ENCODE peak calls at places on chromosome X, in nine cellular contexts. X is A549, Z is suprapubic skin, O is transverse colon, T is GM12878, D is ovary, Q is K562, H is tibial nerve, R is sigmoid colon. N is an unnamed sample.

GRCh38 chrX:28988246-28988645 is 401.0 kb downstream of the IL1RAPL1 start:
- DNase-seq in R (peak), X (no peak), Z (no peak), D (no peak), O (no peak), H (no peak), T (no peak), Q (no peak), N (peak)

GRCh38 chrX:136574548-136574947 is 42.5 kb downstream of the VGLL1 start:
- DNase-seq in Z (no peak), R (no peak), D (no peak), H (no peak), O (no peak), X (no peak), Q (no peak), T (no peak), N (no peak)

GRCh38 chrX:132636080-132636479 is 147.2 kb upstream of the MBNL3 start:
- DNase-seq in Z (no peak), D (no peak), X (no peak), Q (no peak), H (no peak), T (no peak), O (no peak), R (no peak), N (no peak)

GRCh38 chrX:43975747-43976146 is 2.6 kb upstream of the NDP start:
- DNase-seq in H (no peak), D (no peak), T (no peak), X (no peak), Z (no peak), O (no peak), Q (no peak), R (no peak), N (no peak)

GRCh38 chrX:41720125-41720780 is 3.7 kb upstream of the GPR82 start:
- DNase-seq in H (no peak), R (no peak), Z (no peak), D (no peak), O (peak), X (no peak), Q (no peak), T (peak), N (peak)

GRCh38 chrX:52363247-52363883 is 5.5 kb upstream of the XAGE2 start:
- DNase-seq in Q (peak), Z (no peak), T (no peak), D (no peak), O (peak), R (no peak), X (no peak), H (no peak), N (no peak)

GRCh38 chrX:55161581-55161980 is 58.6 kb upstream of the PAGE5 start:
- DNase-seq in T (no peak), H (no peak), X (no peak), D (no peak), O (no peak), Q (no peak), Z (no peak), R (no peak), N (no peak)

GRCh38 chrX:106170318-106170717 is 2.2 kb downstream of the PWWP3B start:
- DNase-seq in H (no peak), Z (no peak), O (no peak), R (no peak), T (no peak), D (no peak), Q (no peak), X (no peak), N (no peak)

GRCh38 chrX:22366166-22366702 is 93.5 kb downstream of the CBLL2 start:
- DNase-seq in Q (no peak), Z (no peak), D (no peak), O (no peak), R (no peak), H (no peak), T (no peak), X (no peak), N (no peak)

GRCh38 chrX:53681661-53682060 is 4.9 kb downstream of the HUWE1 start:
- DNase-seq in Q (no peak), Z (no peak), X (no peak), D (no peak), R (no peak), T (no peak), O (no peak), H (no peak), N (no peak)

GRCh38 chrX:118420462-118420861 is 74.6 kb downstream of the WDR44 start:
- DNase-seq in Z (no peak), O (no peak), H (no peak), D (no peak), T (no peak), X (no peak), Q (no peak), R (no peak), N (no peak)

GRCh38 chrX:119696251-119696890 is 3.4 kb upstream of the SEPTIN6 start:
- DNase-seq in O (no peak), D (no peak), T (no peak), X (no peak), Q (no peak), Z (no peak), H (no peak), R (no peak), N (no peak)

GRCh38 chrX:25531096-25531495 is 515.3 kb upstream of the ARX start:
- DNase-seq in D (no peak), X (no peak), O (no peak), T (no peak), R (no peak), Z (no peak), H (no peak), Q (no peak), N (no peak)

GRCh38 chrX:109974906-109975655 is 27.8 kb upstream of the TMEM164 start:
- DNase-seq in Q (no peak), H (no peak), D (no peak), O (no peak), R (no peak), X (no peak), T (no peak), Z (no peak), N (no peak)

GRCh38 chrX:105876658-105877057 is 54.3 kb downstream of the NRK start:
- DNase-seq in Z (no peak), Q (no peak), D (no peak), H (no peak), O (no peak), R (no peak), T (no peak), X (no peak), N (no peak)

GRCh38 chrX:147485207-147485606 is 426.5 kb upstream of the FMR1 start:
- DNase-seq in Q (no peak), H (no peak), Z (no peak), T (no peak), D (no peak), X (no peak), R (no peak), O (no peak), N (no peak)

GRCh38 chrX:119647552-119648420 is 41.6 kb upstream of the NKRF start:
- DNase-seq in H (no peak), R (no peak), Z (no peak), O (no peak), Q (no peak), X (no peak), T (peak), D (no peak), N (no peak)

GRCh38 chrX:69153060-69153730 is 12.1 kb downstream of the PJA1 start:
- DNase-seq in Z (no peak), H (peak), R (peak), D (peak), X (no peak), Q (peak), O (no peak), T (no peak), N (no peak)

GRCh38 chrX:13258052-13258444 is 61.8 kb downstream of the ATXN3L start:
- DNase-seq in D (no peak), Q (no peak), R (no peak), Z (no peak), T (no peak), X (no peak), H (no peak), O (no peak), N (no peak)

GRCh38 chrX:76971393-76972376 is 475.5 kb upstream of the FGF16 start:
- DNase-seq in R (no peak), H (no peak), X (no peak), Q (no peak), O (no peak), Z (no peak), T (no peak), D (no peak), N (no peak)

GRCh38 chrX:133350751-133351150 is 64.5 kb downstream of the GPC4 start:
- DNase-seq in D (peak), O (peak), X (no peak), T (no peak), Z (no peak), Q (no peak), R (peak), H (peak), N (peak)

GRCh38 chrX:70592091-70592490 is 147.5 kb downstream of the DLG3 start:
- DNase-seq in R (no peak), O (no peak), X (peak), T (no peak), Z (no peak), Q (no peak), H (no peak), D (no peak), N (no peak)

GRCh38 chrX:70087857-70088256 is 25.6 kb downstream of the OTUD6A start:
- DNase-seq in Z (no peak), O (no peak), H (no peak), Q (no peak), R (no peak), D (no peak), T (no peak), X (no peak), N (peak)

GRCh38 chrX:3066555-3066954 is 25.3 kb downstream of the ARSF start:
- DNase-seq in Z (no peak), X (no peak), D (no peak), R (no peak), T (no peak), H (no peak), Q (no peak), O (no peak), N (no peak)

GRCh38 chrX:12115377-12115776 is 22.9 kb upstream of the FRMPD4 start:
- DNase-seq in O (no peak), R (no peak), H (no peak), T (no peak), D (no peak), Q (no peak), X (no peak), Z (no peak), N (no peak)

GRCh38 chrX:23745786-23746185 is 2.7 kb upstream of the ACOT9 start:
- DNase-seq in Q (no peak), D (no peak), Z (no peak), X (no peak), R (no peak), O (no peak), H (no peak), T (no peak), N (no peak)

GRCh38 chrX:7133036-7133412 is 14.5 kb upstream of the STS start:
- DNase-seq in Z (no peak), D (no peak), X (no peak), O (no peak), T (no peak), R (no peak), Q (peak), H (no peak), N (no peak)

GRCh38 chrX:46686003-46686645 is 72.8 kb downstream of the SLC9A7 start:
- DNase-seq in R (no peak), D (no peak), H (peak), Q (peak), Z (no peak), X (no peak), O (peak), T (no peak), N (no peak)

GRCh38 chrX:69234624-69235023 is 69.4 kb upstream of the PJA1 start:
- DNase-seq in D (no peak), X (no peak), Q (no peak), R (no peak), Z (no peak), O (no peak), T (no peak), H (no peak), N (no peak)

GRCh38 chrX:70196961-70197805 is 19.9 kb downstream of the DGAT2L6 start:
- DNase-seq in R (no peak), T (no peak), D (no peak), H (peak), X (peak), Q (peak), O (peak), Z (no peak), N (peak)

GRCh38 chrX:119101168-119101567 is 26.4 kb downstream of the KIAA1210 start:
- DNase-seq in R (no peak), Q (no peak), D (no peak), O (no peak), X (no peak), T (no peak), Z (no peak), H (no peak), N (no peak)

GRCh38 chrX:154368630-154369452 is 5.6 kb downstream of the FLNA start:
- DNase-seq in Z (peak), D (peak), O (peak), Q (peak), H (peak), T (peak), R (peak), X (peak), N (peak)

GRCh38 chrX:11197671-11198070 is 86.5 kb downstream of the HCCS start:
- DNase-seq in R (no peak), O (no peak), T (no peak), Z (no peak), X (no peak), H (no peak), Q (no peak), D (no peak), N (no peak)

GRCh38 chrX:151973851-151974335 is 583 bp downstream of the GABRE start:
- DNase-seq in O (peak), D (no peak), Q (peak), H (no peak), Z (peak), X (no peak), R (no peak), T (no peak), N (no peak)

GRCh38 chrX:10496345-10496965 is 123.9 kb downstream of the MID1 start:
- DNase-seq in H (no peak), Q (no peak), Z (no peak), X (no peak), T (no peak), O (no peak), R (no peak), D (no peak), N (no peak)

GRCh38 chrX:151745651-151746050 is 11.1 kb downstream of the CNGA2 start:
- DNase-seq in T (no peak), Q (no peak), Z (no peak), O (no peak), R (no peak), H (no peak), D (no peak), X (no peak), N (no peak)

GRCh38 chrX:44765556-44765955 is 78.3 kb upstream of the DUSP21 start:
- DNase-seq in D (no peak), T (no peak), Q (no peak), R (no peak), H (no peak), O (no peak), X (no peak), Z (no peak), N (no peak)

GRCh38 chrX:77785400-77785745 is 643 bp downstream of the ATRX start:
- DNase-seq in O (peak), Z (no peak), R (no peak), X (peak), Q (peak), T (no peak), H (no peak), D (no peak), N (no peak)

GRCh38 chrX:9378980-9379696 is 85.7 kb upstream of the TBL1X start:
- DNase-seq in X (no peak), R (no peak), Q (no peak), O (peak), Z (no peak), T (no peak), D (no peak), H (no peak), N (no peak)

DNA sequence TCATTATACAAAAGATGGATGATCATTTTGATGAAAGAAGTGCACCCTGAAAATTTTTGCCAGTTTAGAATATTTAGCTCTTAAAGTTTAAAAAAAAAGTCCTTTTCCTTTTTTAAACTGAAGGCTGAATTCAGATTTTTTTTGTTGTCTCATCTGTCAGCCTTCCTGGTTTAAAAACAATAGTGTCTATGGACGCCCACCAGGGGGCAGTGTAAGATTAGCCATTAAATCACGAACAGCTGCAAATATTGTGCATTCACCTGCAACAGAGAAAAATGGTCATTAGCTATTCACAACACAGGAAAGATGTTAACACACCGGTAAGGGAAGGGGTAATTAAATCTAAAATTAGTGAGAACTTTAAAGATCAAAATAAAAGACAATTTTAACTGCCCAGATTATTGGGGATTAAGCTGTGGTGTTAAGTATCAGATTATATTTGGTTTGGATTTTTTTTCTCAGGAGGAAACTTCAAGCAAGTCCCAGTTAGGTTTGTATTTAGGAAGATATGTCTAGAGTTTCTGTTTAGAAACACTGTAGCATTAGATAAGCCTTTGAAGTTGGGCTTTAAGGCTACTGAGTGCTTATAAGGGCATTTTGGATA is 4.4 kb upstream of the CXorf38 start:
- DNase-seq in Q (peak), X (no peak), D (peak), Z (peak), H (peak), O (peak), T (no peak), R (peak), N (peak)
- TF ChIP-seq CTCF in Q (peak), X (peak), D (peak), Z (peak), H (peak), O (peak), T (peak), R (peak), N (peak)

GRCh38 chrX:96684339-96685204 is at the start of gene DIAPH2:
- DNase-seq in O (peak), X (peak), D (peak), R (peak), Q (no peak), Z (peak), H (peak), T (peak), N (peak)
- TF ChIP-seq POLR2A in O (peak), X (peak), D (peak), R (no peak), Q (no peak), Z (no peak), H (peak), T (peak), N (no peak)

GRCh38 chrX:50635162-50635561 is 164.5 kb upstream of the DGKK start:
- DNase-seq in Z (no peak), T (no peak), D (no peak), X (no peak), O (no peak), Q (no peak), R (no peak), H (no peak), N (no peak)
- TF ChIP-seq EP300 in Z (no peak), T (no peak), D (no peak), X (no peak), O (no peak), Q (no peak), R (no peak), H (no peak), N (no peak)

DNA sequence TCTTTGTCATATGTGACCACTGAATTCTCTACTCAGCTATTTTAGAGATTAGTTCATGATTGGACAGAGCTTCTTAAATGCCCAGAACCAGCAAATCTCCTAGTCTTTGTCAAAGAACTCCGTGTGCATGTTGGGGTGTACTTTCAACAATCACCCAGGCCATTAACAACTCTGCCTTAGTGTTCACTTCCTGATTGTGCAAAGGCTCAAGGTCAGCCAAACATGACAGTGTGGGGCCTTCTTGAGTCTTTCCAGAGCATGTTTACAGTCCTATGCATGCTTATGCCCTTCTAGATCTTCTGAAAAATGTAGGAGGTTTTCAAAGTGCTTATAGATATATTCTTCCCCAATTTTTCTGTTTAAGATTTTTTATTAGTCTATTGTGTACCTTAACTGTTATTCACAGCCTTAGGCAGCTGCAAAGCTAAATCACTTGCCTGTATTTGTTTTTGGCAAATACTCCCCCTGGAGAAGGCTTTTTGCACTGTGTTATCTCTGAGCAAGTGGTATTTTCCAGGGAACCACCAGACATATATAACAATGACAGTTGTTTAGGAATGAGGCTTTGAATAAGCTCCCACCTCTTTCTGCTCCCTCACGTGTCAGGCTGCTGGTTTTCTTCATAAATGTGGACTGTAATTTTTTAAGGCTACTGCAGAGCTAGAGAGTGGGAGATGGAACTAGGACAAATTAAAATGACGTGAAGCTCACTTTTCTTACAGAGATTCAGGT is 24.0 kb upstream of the DRP2 start:
- DNase-seq in Q (no peak), D (no peak), Z (no peak), R (peak), O (no peak), T (no peak), H (no peak), X (no peak), N (no peak)
- TF ChIP-seq CTCF in Q (no peak), D (no peak), Z (no peak), R (no peak), O (no peak), T (no peak), H (no peak), X (no peak), N (no peak)

DNA sequence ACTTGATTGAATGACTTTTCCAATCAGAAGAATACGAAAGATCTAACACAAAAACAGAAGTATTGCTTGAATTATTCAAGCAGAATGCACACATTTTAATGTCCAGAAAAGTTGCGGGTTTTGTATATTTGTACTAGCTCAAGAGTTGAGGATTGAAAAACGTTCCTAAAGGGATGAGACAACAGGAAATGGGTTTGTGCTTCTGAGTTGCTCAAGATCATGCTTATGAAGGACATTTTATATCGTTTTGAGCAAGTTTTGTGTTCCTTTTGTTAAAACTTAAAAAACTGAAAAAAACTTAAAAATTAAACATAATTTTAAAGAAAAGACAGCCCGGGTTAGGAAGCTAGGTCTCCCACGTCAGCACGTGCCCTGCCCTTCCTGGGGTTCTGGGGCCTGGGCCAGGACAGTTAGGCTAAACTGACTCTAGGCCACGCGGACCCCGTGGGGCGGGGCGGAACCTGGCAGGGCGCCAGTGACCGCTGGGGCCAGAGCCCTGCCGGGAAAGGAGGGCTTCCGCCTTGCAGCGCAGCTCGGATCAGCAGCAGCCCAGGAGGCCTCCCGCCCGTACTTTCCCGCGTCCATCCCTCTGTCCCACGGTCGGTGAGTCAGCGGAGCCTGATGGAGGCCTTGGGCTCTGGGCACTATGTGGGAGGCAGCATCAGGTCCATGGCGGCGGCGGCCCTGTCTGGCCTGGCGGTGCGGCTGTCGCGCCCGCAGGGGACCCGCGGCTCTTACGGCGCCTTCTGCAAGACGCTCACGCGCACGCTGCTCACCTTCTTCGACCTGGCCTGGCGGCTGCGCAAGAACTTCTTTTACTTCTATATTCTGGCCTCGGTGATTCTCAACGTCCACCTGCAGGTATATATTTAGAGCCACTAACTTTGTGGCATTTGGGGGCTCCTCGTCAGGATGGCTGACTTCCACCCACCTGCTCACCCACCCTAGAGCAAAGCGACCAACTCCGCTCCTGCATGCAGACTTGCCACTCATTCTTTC is at the start of gene SMIM10:
- DNase-seq in Q (peak), Z (peak), R (peak), H (peak), D (peak), T (no peak), O (peak), X (no peak), N (peak)
- TF ChIP-seq POLR2A in Q (peak), Z (no peak), R (no peak), H (no peak), D (no peak), T (no peak), O (no peak), X (no peak), N (no peak)

N was measured in stomach.